ENCODE peak calls at places on chromosomes 2 and 18, in six cellular contexts. One of them, this sample, is unnamed.

GRCh38 chr2:100321181-100321880 is 970 bp downstream of the LONRF2 start:
- DNase-seq in cardiac fibroblast: peak
- DNase-seq in midbrain: peak
- DNase-seq in non-pigmented ciliary epithelial cell: no peak
- DNase-seq in iris pigment epithelial cell: peak
- DNase-seq in LoVo: no peak
- DNase-seq in this sample: no peak

GRCh38 chr2:38079111-38080052 is 3.4 kb upstream of the CYP1B1 start:
- DNase-seq in non-pigmented ciliary epithelial cell: no peak
- DNase-seq in midbrain: no peak
- DNase-seq in LoVo: no peak
- DNase-seq in cardiac fibroblast: no peak
- DNase-seq in iris pigment epithelial cell: no peak
- DNase-seq in this sample: no peak

GRCh38 chr2:112151275-112151674 is 13.1 kb downstream of the FBLN7 start:
- DNase-seq in non-pigmented ciliary epithelial cell: no peak
- DNase-seq in midbrain: no peak
- DNase-seq in iris pigment epithelial cell: no peak
- DNase-seq in cardiac fibroblast: no peak
- DNase-seq in LoVo: no peak
- DNase-seq in this sample: no peak

GRCh38 chr18:50218432-50219197 is 23.7 kb upstream of the MYO5B start:
- DNase-seq in cardiac fibroblast: peak
- DNase-seq in non-pigmented ciliary epithelial cell: peak
- DNase-seq in LoVo: peak
- DNase-seq in midbrain: no peak
- DNase-seq in iris pigment epithelial cell: peak
- DNase-seq in this sample: no peak

GRCh38 chr18:50709215-50709614 is 110.6 kb downstream of the MRO start:
- DNase-seq in cardiac fibroblast: no peak
- DNase-seq in iris pigment epithelial cell: no peak
- DNase-seq in midbrain: no peak
- DNase-seq in LoVo: no peak
- DNase-seq in non-pigmented ciliary epithelial cell: no peak
- DNase-seq in this sample: no peak

GRCh38 chr18:54247488-54248175 is 21.7 kb upstream of the POLI start:
- DNase-seq in midbrain: no peak
- DNase-seq in LoVo: no peak
- DNase-seq in cardiac fibroblast: no peak
- DNase-seq in iris pigment epithelial cell: no peak
- DNase-seq in non-pigmented ciliary epithelial cell: no peak
- DNase-seq in this sample: no peak

GRCh38 chr18:25896178-25896780 is 194.1 kb downstream of the SS18 start:
- DNase-seq in iris pigment epithelial cell: peak
- DNase-seq in midbrain: no peak
- DNase-seq in cardiac fibroblast: peak
- DNase-seq in non-pigmented ciliary epithelial cell: peak
- DNase-seq in LoVo: peak
- DNase-seq in this sample: no peak

GRCh38 chr18:44681611-44682010 is 923 bp downstream of the SETBP1 start:
- DNase-seq in non-pigmented ciliary epithelial cell: no peak
- DNase-seq in midbrain: no peak
- DNase-seq in cardiac fibroblast: no peak
- DNase-seq in LoVo: no peak
- DNase-seq in iris pigment epithelial cell: no peak
- DNase-seq in this sample: no peak

GRCh38 chr2:141393214-141393545 is 737.6 kb downstream of the LRP1B start:
- DNase-seq in cardiac fibroblast: peak
- DNase-seq in non-pigmented ciliary epithelial cell: peak
- DNase-seq in iris pigment epithelial cell: peak
- DNase-seq in midbrain: no peak
- DNase-seq in LoVo: no peak
- DNase-seq in this sample: no peak

GRCh38 chr2:147547425-147547824 is 297.4 kb upstream of the ACVR2A start:
- DNase-seq in non-pigmented ciliary epithelial cell: no peak
- DNase-seq in cardiac fibroblast: no peak
- DNase-seq in iris pigment epithelial cell: no peak
- DNase-seq in midbrain: no peak
- DNase-seq in LoVo: no peak
- DNase-seq in this sample: no peak

GRCh38 chr2:172931256-172931894 is 144.3 kb upstream of the MAP3K20 start:
- DNase-seq in iris pigment epithelial cell: peak
- DNase-seq in LoVo: no peak
- DNase-seq in non-pigmented ciliary epithelial cell: no peak
- DNase-seq in midbrain: no peak
- DNase-seq in cardiac fibroblast: peak
- DNase-seq in this sample: no peak

GRCh38 chr2:59236723-59237122 is 995.6 kb upstream of the FANCL start:
- DNase-seq in non-pigmented ciliary epithelial cell: no peak
- DNase-seq in cardiac fibroblast: peak
- DNase-seq in midbrain: no peak
- DNase-seq in iris pigment epithelial cell: peak
- DNase-seq in LoVo: no peak
- DNase-seq in this sample: no peak

GRCh38 chr18:48805826-48806535 is 144.8 kb downstream of the SMAD7 start:
- DNase-seq in LoVo: no peak
- DNase-seq in iris pigment epithelial cell: no peak
- DNase-seq in non-pigmented ciliary epithelial cell: no peak
- DNase-seq in cardiac fibroblast: no peak
- DNase-seq in midbrain: no peak
- DNase-seq in this sample: no peak

GRCh38 chr2:47896450-47896968 is 9.8 kb downstream of the FBXO11 start:
- DNase-seq in non-pigmented ciliary epithelial cell: no peak
- DNase-seq in cardiac fibroblast: no peak
- DNase-seq in LoVo: no peak
- DNase-seq in iris pigment epithelial cell: no peak
- DNase-seq in midbrain: no peak
- DNase-seq in this sample: no peak

GRCh38 chr2:36789181-36789804 is 92.8 kb downstream of the VIT start:
- DNase-seq in cardiac fibroblast: no peak
- DNase-seq in LoVo: no peak
- DNase-seq in non-pigmented ciliary epithelial cell: no peak
- DNase-seq in midbrain: no peak
- DNase-seq in iris pigment epithelial cell: no peak
- DNase-seq in this sample: no peak

GRCh38 chr2:57333221-57333620 is 713.4 kb upstream of the VRK2 start:
- DNase-seq in iris pigment epithelial cell: peak
- DNase-seq in cardiac fibroblast: peak
- DNase-seq in non-pigmented ciliary epithelial cell: no peak
- DNase-seq in LoVo: no peak
- DNase-seq in midbrain: no peak
- DNase-seq in this sample: no peak

GRCh38 chr2:171703574-171704347 is 16.5 kb downstream of the DYNC1I2 start:
- DNase-seq in LoVo: peak
- DNase-seq in iris pigment epithelial cell: peak
- DNase-seq in non-pigmented ciliary epithelial cell: no peak
- DNase-seq in cardiac fibroblast: peak
- DNase-seq in midbrain: peak
- DNase-seq in this sample: no peak

GRCh38 chr2:70182689-70183088 is 8.1 kb downstream of the C2orf42 start:
- DNase-seq in iris pigment epithelial cell: no peak
- DNase-seq in midbrain: no peak
- DNase-seq in cardiac fibroblast: no peak
- DNase-seq in LoVo: no peak
- DNase-seq in non-pigmented ciliary epithelial cell: no peak
- DNase-seq in this sample: no peak

GRCh38 chr2:51710222-51710621 is 678.3 kb upstream of the NRXN1 start:
- DNase-seq in LoVo: no peak
- DNase-seq in non-pigmented ciliary epithelial cell: no peak
- DNase-seq in iris pigment epithelial cell: no peak
- DNase-seq in midbrain: peak
- DNase-seq in cardiac fibroblast: no peak
- DNase-seq in this sample: no peak

GRCh38 chr2:182980652-182981051 is 57.6 kb downstream of the NCKAP1 start:
- DNase-seq in cardiac fibroblast: no peak
- DNase-seq in LoVo: no peak
- DNase-seq in midbrain: no peak
- DNase-seq in non-pigmented ciliary epithelial cell: no peak
- DNase-seq in iris pigment epithelial cell: no peak
- DNase-seq in this sample: no peak

GRCh38 chr2:2704380-2705093 is 373.5 kb upstream of the MYT1L start:
- DNase-seq in non-pigmented ciliary epithelial cell: no peak
- DNase-seq in LoVo: no peak
- DNase-seq in iris pigment epithelial cell: no peak
- DNase-seq in midbrain: no peak
- DNase-seq in cardiac fibroblast: no peak
- DNase-seq in this sample: no peak

GRCh38 chr2:218027426-218028188 is 24.8 kb upstream of the TNS1 start:
- DNase-seq in LoVo: no peak
- DNase-seq in cardiac fibroblast: no peak
- DNase-seq in midbrain: no peak
- DNase-seq in iris pigment epithelial cell: no peak
- DNase-seq in non-pigmented ciliary epithelial cell: no peak
- DNase-seq in this sample: no peak

GRCh38 chr2:38653715-38654494 is 12.0 kb upstream of the GALM start:
- DNase-seq in cardiac fibroblast: no peak
- DNase-seq in non-pigmented ciliary epithelial cell: no peak
- DNase-seq in LoVo: no peak
- DNase-seq in midbrain: no peak
- DNase-seq in iris pigment epithelial cell: peak
- DNase-seq in this sample: peak

GRCh38 chr2:152585830-152586484 is 131.3 kb downstream of the PRPF40A start:
- DNase-seq in non-pigmented ciliary epithelial cell: peak
- DNase-seq in midbrain: peak
- DNase-seq in iris pigment epithelial cell: peak
- DNase-seq in LoVo: no peak
- DNase-seq in cardiac fibroblast: peak
- DNase-seq in this sample: no peak

GRCh38 chr18:59416818-59417217 is 57.8 kb upstream of the LMAN1 start:
- DNase-seq in iris pigment epithelial cell: peak
- DNase-seq in midbrain: no peak
- DNase-seq in non-pigmented ciliary epithelial cell: no peak
- DNase-seq in cardiac fibroblast: peak
- DNase-seq in LoVo: no peak
- DNase-seq in this sample: no peak

GRCh38 chr2:129499747-129500146 is 479.7 kb upstream of the RAB6C start:
- DNase-seq in LoVo: no peak
- DNase-seq in midbrain: no peak
- DNase-seq in iris pigment epithelial cell: peak
- DNase-seq in non-pigmented ciliary epithelial cell: no peak
- DNase-seq in cardiac fibroblast: peak
- DNase-seq in this sample: no peak

GRCh38 chr18:3016584-3017292 is 3.8 kb upstream of the LPIN2 start:
- DNase-seq in LoVo: no peak
- DNase-seq in midbrain: peak
- DNase-seq in non-pigmented ciliary epithelial cell: no peak
- DNase-seq in iris pigment epithelial cell: no peak
- DNase-seq in cardiac fibroblast: peak
- DNase-seq in this sample: no peak

GRCh38 chr2:88651646-88652045 is 24.4 kb upstream of the EIF2AK3 start:
- DNase-seq in cardiac fibroblast: no peak
- DNase-seq in LoVo: no peak
- DNase-seq in iris pigment epithelial cell: no peak
- DNase-seq in midbrain: no peak
- DNase-seq in non-pigmented ciliary epithelial cell: no peak
- DNase-seq in this sample: no peak

GRCh38 chr18:49628993-49629795 is 67.3 kb downstream of the LIPG start:
- DNase-seq in LoVo: no peak
- DNase-seq in cardiac fibroblast: no peak
- DNase-seq in midbrain: peak
- DNase-seq in non-pigmented ciliary epithelial cell: no peak
- DNase-seq in iris pigment epithelial cell: no peak
- DNase-seq in this sample: no peak

GRCh38 chr18:987325-988186 is 82.9 kb downstream of the ADCYAP1 start:
- DNase-seq in LoVo: no peak
- DNase-seq in cardiac fibroblast: peak
- DNase-seq in non-pigmented ciliary epithelial cell: peak
- DNase-seq in midbrain: no peak
- DNase-seq in iris pigment epithelial cell: peak
- DNase-seq in this sample: no peak

GRCh38 chr2:127581516-127582490 is 46.3 kb downstream of the MYO7B start:
- DNase-seq in LoVo: no peak
- DNase-seq in iris pigment epithelial cell: no peak
- DNase-seq in midbrain: no peak
- DNase-seq in cardiac fibroblast: no peak
- DNase-seq in non-pigmented ciliary epithelial cell: no peak
- DNase-seq in this sample: no peak

GRCh38 chr2:26246818-26247217 is 2.1 kb downstream of the HADHB start:
- DNase-seq in midbrain: no peak
- DNase-seq in LoVo: no peak
- DNase-seq in iris pigment epithelial cell: peak
- DNase-seq in non-pigmented ciliary epithelial cell: no peak
- DNase-seq in cardiac fibroblast: peak
- DNase-seq in this sample: no peak

GRCh38 chr2:23521060-23521459 is 136.1 kb downstream of the KLHL29 start:
- DNase-seq in non-pigmented ciliary epithelial cell: no peak
- DNase-seq in midbrain: no peak
- DNase-seq in LoVo: no peak
- DNase-seq in cardiac fibroblast: no peak
- DNase-seq in iris pigment epithelial cell: no peak
- DNase-seq in this sample: no peak

GRCh38 chr2:45382744-45383143 is 228.3 kb downstream of the SRBD1 start:
- DNase-seq in LoVo: no peak
- DNase-seq in non-pigmented ciliary epithelial cell: no peak
- DNase-seq in midbrain: no peak
- DNase-seq in cardiac fibroblast: peak
- DNase-seq in iris pigment epithelial cell: peak
- DNase-seq in this sample: no peak

GRCh38 chr2:144510206-144510991 is 9.5 kb downstream of the ZEB2 start:
- DNase-seq in cardiac fibroblast: peak
- DNase-seq in iris pigment epithelial cell: peak
- DNase-seq in LoVo: no peak
- DNase-seq in non-pigmented ciliary epithelial cell: no peak
- DNase-seq in midbrain: no peak
- DNase-seq in this sample: no peak

GRCh38 chr2:120204945-120205670 is 18.1 kb downstream of the TMEM185B start:
- DNase-seq in cardiac fibroblast: no peak
- DNase-seq in midbrain: no peak
- DNase-seq in LoVo: no peak
- DNase-seq in iris pigment epithelial cell: no peak
- DNase-seq in non-pigmented ciliary epithelial cell: no peak
- DNase-seq in this sample: no peak

GRCh38 chr18:33282709-33283333 is 157.7 kb downstream of the CCDC178 start:
- DNase-seq in non-pigmented ciliary epithelial cell: no peak
- DNase-seq in iris pigment epithelial cell: no peak
- DNase-seq in LoVo: no peak
- DNase-seq in cardiac fibroblast: no peak
- DNase-seq in midbrain: no peak
- DNase-seq in this sample: no peak

GRCh38 chr2:96267159-96267971 is 1.3 kb downstream of the CIAO1 start:
- DNase-seq in LoVo: peak
- DNase-seq in non-pigmented ciliary epithelial cell: no peak
- DNase-seq in cardiac fibroblast: peak
- DNase-seq in iris pigment epithelial cell: peak
- DNase-seq in midbrain: no peak
- DNase-seq in this sample: peak

This sample was measured in effector memory CD4-positive, alpha-beta T cell.